ENCODE peak calls at places on chromosome 15, in ten cellular contexts. P, E, O, W, S, H, M, Z, T and J are unnamed samples.
A peak's percentile ranks its signal among the peaks of the same experiment; 100 is the strongest.

GRCh38 chr15:74174966-74175270 is 1.4 kb downstream of the ISLR start:
- DNase-seq in P (no peak), E (no peak), O (no peak), W (no peak), S (no peak), H (no peak), M (peak; percentile 52), Z (no peak), T (no peak), J (no peak)

GRCh38 chr15:81163961-81164800 is 30.1 kb downstream of the CFAP161 start:
- DNase-seq in P (no peak), E (no peak), O (no peak), W (no peak), S (no peak), H (no peak), M (no peak), Z (no peak), T (no peak), J (no peak)

GRCh38 chr15:60585743-60586708 is 107.1 kb upstream of the ICE2 start:
- DNase-seq in P (peak; percentile 76), E (peak; percentile 69), O (peak; percentile 72), W (no peak), S (peak; percentile 74), H (no peak), M (no peak), Z (peak; percentile 65), T (peak; percentile 38), J (no peak)

GRCh38 chr15:99279783-99280307 is 28.6 kb downstream of the LRRC28 start:
- DNase-seq in P (no peak), E (peak; percentile 37), O (no peak), W (no peak), S (no peak), H (no peak), M (no peak), Z (no peak), T (no peak), J (no peak)

GRCh38 chr15:52716536-52716935 is 37.3 kb upstream of the ATOSA start:
- DNase-seq in P (no peak), E (no peak), O (no peak), W (no peak), S (no peak), H (no peak), M (no peak), Z (no peak), T (no peak), J (no peak)

GRCh38 chr15:50907866-50908208 is 646 bp upstream of the AP4E1 start:
- DNase-seq in P (peak; percentile 57), E (peak; percentile 65), O (no peak), W (no peak), S (peak; percentile 60), H (no peak), M (no peak), Z (peak; percentile 39), T (peak; percentile 22), J (peak; percentile 47)

GRCh38 chr15:71133734-71134464 is 18.6 kb downstream of the THSD4 start:
- DNase-seq in P (no peak), E (no peak), O (peak; percentile 86), W (no peak), S (no peak), H (no peak), M (no peak), Z (no peak), T (no peak), J (no peak)

GRCh38 chr15:39785806-39786205 is 3.2 kb upstream of the FSIP1 start:
- DNase-seq in P (no peak), E (no peak), O (no peak), W (no peak), S (no peak), H (no peak), M (no peak), Z (no peak), T (no peak), J (no peak)

GRCh38 chr15:77724649-77725048 is 91.9 kb upstream of the LINGO1 start:
- DNase-seq in P (no peak), E (no peak), O (no peak), W (no peak), S (no peak), H (no peak), M (no peak), Z (no peak), T (no peak), J (no peak)

GRCh38 chr15:88243895-88244787 is 12.4 kb downstream of the NTRK3 start:
- DNase-seq in P (peak; percentile 39), E (peak; percentile 43), O (no peak), W (no peak), S (no peak), H (no peak), M (no peak), Z (peak; percentile 40), T (no peak), J (no peak)

GRCh38 chr15:72201346-72202029 is 3.9 kb upstream of the GRAMD2A start:
- DNase-seq in P (no peak), E (no peak), O (no peak), W (no peak), S (no peak), H (no peak), M (no peak), Z (no peak), T (no peak), J (no peak)

GRCh38 chr15:79994651-79995050 is 23.7 kb upstream of the BCL2A1 start:
- DNase-seq in P (no peak), E (no peak), O (no peak), W (no peak), S (no peak), H (no peak), M (no peak), Z (peak; percentile 11), T (no peak), J (no peak)

GRCh38 chr15:75945953-75946352 is 42.3 kb downstream of the FBXO22 start:
- DNase-seq in P (no peak), E (no peak), O (no peak), W (no peak), S (no peak), H (peak; percentile 25), M (no peak), Z (no peak), T (no peak), J (no peak)

GRCh38 chr15:42087926-42088800 is 6.2 kb downstream of the PLA2G4D start:
- DNase-seq in P (no peak), E (no peak), O (no peak), W (no peak), S (no peak), H (no peak), M (no peak), Z (no peak), T (no peak), J (no peak)

GRCh38 chr15:44584162-44584749 is 47.3 kb downstream of the EIF3J start:
- DNase-seq in P (peak; percentile 66), E (peak; percentile 76), O (peak; percentile 46), W (peak; percentile 52), S (peak; percentile 41), H (no peak), M (peak; percentile 70), Z (peak; percentile 57), T (no peak), J (peak; percentile 79)

GRCh38 chr15:78449220-78449999 is 11.4 kb downstream of the IREB2 start:
- DNase-seq in P (no peak), E (no peak), O (no peak), W (no peak), S (no peak), H (no peak), M (no peak), Z (no peak), T (no peak), J (no peak)

GRCh38 chr15:99683000-99683670 is 50.1 kb downstream of the LYSMD4 start:
- DNase-seq in P (peak; percentile 36), E (no peak), O (no peak), W (no peak), S (no peak), H (no peak), M (no peak), Z (peak; percentile 20), T (no peak), J (no peak)

GRCh38 chr15:101481917-101482525 is 7.5 kb downstream of the PCSK6 start:
- DNase-seq in P (no peak), E (no peak), O (no peak), W (no peak), S (no peak), H (no peak), M (no peak), Z (no peak), T (no peak), J (no peak)